ENCODE peak calls at places on chromosomes 5 and 9, in six cellular contexts. X is Calu3, R is uterus, K is left ventricle myocardium inferior, B is mesothelial cell of epicardium, A is GM13976. T is an unnamed sample.

GRCh38 chr5:1658665-1659064 is 134.9 kb upstream of the LPCAT1 start:
- DNase-seq in X (no peak), R (no peak), K (no peak), B (no peak), A (no peak), T (no peak)

GRCh38 chr5:149610583-149611250 is 29.4 kb downstream of the ARHGEF37 start:
- DNase-seq in X (no peak), R (no peak), K (no peak), B (no peak), A (no peak), T (no peak)

GRCh38 chr9:120043448-120043847 is 536.5 kb downstream of the CDK5RAP2 start:
- DNase-seq in X (no peak), R (no peak), K (no peak), B (no peak), A (no peak), T (no peak)

GRCh38 chr5:74543162-74543995 is 97.1 kb downstream of the ENC1 start:
- DNase-seq in X (peak), R (peak), K (no peak), B (no peak), A (no peak), T (no peak)

GRCh38 chr5:1268056-1268455 is 26.8 kb downstream of the TERT start:
- DNase-seq in X (no peak), R (no peak), K (no peak), B (no peak), A (no peak), T (no peak)

GRCh38 chr5:57304931-57305330 is 131.1 kb downstream of the GPBP1 start:
- DNase-seq in X (no peak), R (no peak), K (no peak), B (no peak), A (no peak), T (no peak)

GRCh38 chr5:4758550-4758949 is 381.6 kb upstream of the ADAMTS16 start:
- DNase-seq in X (no peak), R (no peak), K (no peak), B (no peak), A (no peak), T (no peak)

GRCh38 chr9:137951597-137952490 is 74.3 kb downstream of the CACNA1B start:
- DNase-seq in X (no peak), R (no peak), K (no peak), B (no peak), A (peak), T (no peak)

GRCh38 chr9:109868222-109868621 is 88.2 kb downstream of the PALM2AKAP2 start:
- DNase-seq in X (no peak), R (no peak), K (no peak), B (no peak), A (no peak), T (no peak)

GRCh38 chr9:75855509-75855908 is 35.0 kb upstream of the PCSK5 start:
- DNase-seq in X (peak), R (no peak), K (no peak), B (no peak), A (no peak), T (peak)
- TF ChIP-seq CTCF in X (no peak), R (peak), K (peak), B (peak), A (no peak), T (peak)

GRCh38 chr9:131668057-131668438 is 71.8 kb downstream of the RAPGEF1 start:
- DNase-seq in X (no peak), R (no peak), K (no peak), B (no peak), A (no peak), T (no peak)

GRCh38 chr9:131671150-131671549 is 68.7 kb downstream of the RAPGEF1 start:
- DNase-seq in X (no peak), R (no peak), K (no peak), B (no peak), A (no peak), T (no peak)

GRCh38 chr9:131668439-131669233 is 71.2 kb downstream of the RAPGEF1 start:
- DNase-seq in X (no peak), R (peak), K (no peak), B (no peak), A (peak), T (peak)

GRCh38 chr9:131670247-131670681 is 69.6 kb downstream of the RAPGEF1 start:
- DNase-seq in X (no peak), R (peak), K (peak), B (no peak), A (no peak), T (no peak)

DNA sequence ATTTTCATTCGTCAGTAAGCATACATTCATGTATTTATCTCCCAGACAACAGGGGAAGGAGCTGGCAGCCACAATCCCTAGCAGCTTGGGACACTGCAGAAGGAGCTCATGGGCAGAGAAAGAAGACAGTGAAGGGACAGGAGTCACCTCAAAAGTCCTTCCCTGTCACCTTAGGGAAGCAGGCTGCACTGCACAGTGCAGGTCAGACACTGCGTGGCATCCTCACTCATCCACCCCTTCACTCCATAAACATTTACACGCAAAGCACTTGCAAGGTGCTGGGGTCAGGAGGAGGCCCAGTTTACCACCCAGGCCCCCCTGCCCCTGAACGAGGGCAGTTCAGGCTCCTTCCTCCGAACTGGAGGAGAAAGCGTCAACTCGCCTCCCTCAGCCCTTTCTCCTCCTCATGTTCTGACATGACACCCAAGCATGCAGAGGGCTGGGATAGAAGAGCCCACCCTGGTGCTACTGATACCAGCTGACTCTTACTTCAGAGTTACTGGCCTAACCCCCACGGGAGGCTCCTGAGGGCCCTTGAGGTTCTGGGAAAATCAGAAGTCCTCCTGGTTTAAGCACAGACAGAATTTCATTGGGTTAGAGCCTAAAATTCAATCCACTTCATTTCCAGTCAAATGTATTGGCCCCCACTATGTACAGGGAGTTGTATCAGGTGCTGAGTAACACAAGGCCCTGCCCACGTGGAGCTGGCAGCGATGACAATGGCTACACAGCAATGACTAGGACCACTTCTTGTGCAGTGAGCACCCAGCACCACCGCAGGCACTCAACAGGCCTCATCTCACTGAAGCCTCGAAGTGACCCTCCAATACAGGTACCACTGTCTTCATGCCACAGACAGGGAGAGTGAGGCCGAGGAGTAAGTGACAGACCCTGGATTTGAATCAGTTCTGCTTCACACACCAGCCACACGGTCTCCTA is 70.4 kb downstream of the RAPGEF1 start:
- DNase-seq in X (no peak), R (no peak), K (no peak), B (no peak), A (no peak), T (no peak)
- TF ChIP-seq CTCF in X (no peak), R (no peak), K (no peak), B (no peak), A (no peak), T (no peak)

GRCh38 chr5:124905756-124906155 is 159.3 kb upstream of the ZNF608 start:
- DNase-seq in X (no peak), R (no peak), K (no peak), B (no peak), A (no peak), T (no peak)

GRCh38 chr5:124901081-124901480 is 154.6 kb upstream of the ZNF608 start:
- DNase-seq in X (no peak), R (no peak), K (no peak), B (no peak), A (no peak), T (no peak)

GRCh38 chr5:124905256-124905655 is 158.8 kb upstream of the ZNF608 start:
- DNase-seq in X (no peak), R (no peak), K (no peak), B (no peak), A (no peak), T (no peak)

GRCh38 chr5:124906339-124907097 is 160.1 kb upstream of the ZNF608 start:
- DNase-seq in X (peak), R (peak), K (peak), B (no peak), A (no peak), T (no peak)

GRCh38 chr5:124902097-124902821 is 155.8 kb upstream of the ZNF608 start:
- DNase-seq in X (peak), R (no peak), K (no peak), B (no peak), A (peak), T (peak)
- TF ChIP-seq CTCF in X (no peak), R (no peak), K (no peak), B (no peak), A (no peak), T (no peak)

GRCh38 chr9:101356619-101357018 is 28.2 kb downstream of the BAAT start:
- DNase-seq in X (no peak), R (no peak), K (no peak), B (no peak), A (no peak), T (no peak)

GRCh38 chr9:101354143-101354764 is 30.6 kb downstream of the BAAT start:
- DNase-seq in X (peak), R (no peak), K (no peak), B (no peak), A (no peak), T (no peak)

GRCh38 chr9:101352892-101353462 is 31.8 kb downstream of the BAAT start:
- DNase-seq in X (no peak), R (no peak), K (no peak), B (no peak), A (no peak), T (no peak)

GRCh38 chr9:101354765-101355708 is 29.8 kb downstream of the BAAT start:
- DNase-seq in X (no peak), R (no peak), K (no peak), B (no peak), A (no peak), T (no peak)

GRCh38 chr9:101353683-101354082 is 31.1 kb downstream of the BAAT start:
- DNase-seq in X (no peak), R (no peak), K (no peak), B (no peak), A (no peak), T (no peak)
- TF ChIP-seq CTCF in X (no peak), R (no peak), K (no peak), B (no peak), A (no peak), T (no peak)

GRCh38 chr5:138264183-138264582 is 10.2 kb downstream of the GFRA3 start:
- DNase-seq in X (no peak), R (no peak), K (no peak), B (no peak), A (no peak), T (no peak)

GRCh38 chr5:138257583-138257982 is 16.8 kb downstream of the GFRA3 start:
- DNase-seq in X (no peak), R (no peak), K (no peak), B (no peak), A (no peak), T (no peak)

GRCh38 chr5:138258704-138259285 is 15.6 kb downstream of the GFRA3 start:
- DNase-seq in X (no peak), R (no peak), K (no peak), B (no peak), A (no peak), T (no peak)

GRCh38 chr5:138263581-138263980 is 10.8 kb downstream of the GFRA3 start:
- DNase-seq in X (no peak), R (no peak), K (no peak), B (no peak), A (no peak), T (no peak)
- TF ChIP-seq CTCF in X (no peak), R (no peak), K (no peak), B (no peak), A (no peak), T (no peak)

GRCh38 chr5:132008163-132008473 is 3.3 kb downstream of the ACSL6 start:
- DNase-seq in X (no peak), R (no peak), K (no peak), B (no peak), A (no peak), T (no peak)
- TF ChIP-seq CTCF in X (no peak), R (no peak), K (no peak), B (no peak), A (no peak), T (peak)

GRCh38 chr9:18626046-18626698 is 152.2 kb downstream of the ADAMTSL1 start:
- DNase-seq in X (no peak), R (no peak), K (no peak), B (no peak), A (no peak), T (no peak)
- TF ChIP-seq CTCF in X (no peak), R (no peak), K (no peak), B (no peak), A (no peak), T (no peak)

GRCh38 chr9:70318002-70318401 is 59.2 kb downstream of the SMC5 start:
- DNase-seq in X (no peak), R (no peak), K (no peak), B (no peak), A (no peak), T (no peak)
- TF ChIP-seq CTCF in X (no peak), R (no peak), K (no peak), B (peak), A (no peak), T (no peak)

GRCh38 chr9:86614871-86615849 is 260.9 kb upstream of the TUT7 start:
- DNase-seq in X (peak), R (no peak), K (no peak), B (no peak), A (peak), T (peak)
- TF ChIP-seq CTCF in X (peak), R (no peak), K (peak), B (no peak), A (peak), T (peak)